ENCODE peak calls at places on chromosomes 13 and 19, in six cellular contexts. One of them, this sample, is unnamed.
A peak's percentile ranks its signal among the peaks of the same experiment; 100 is the strongest.

GRCh38 chr13:113926951-113927660 is 46.8 kb downstream of the C13orf46 start:
- DNase-seq in iris pigment epithelial cell: no peak
- DNase-seq in activated naive CD8-positive, alpha-beta T cell treated with anti-CD3 and anti-CD28 coated beads, Interleukin-2, amount 50 U/mL, for 24 hours: no peak
- DNase-seq in MV-4-11: no peak
- DNase-seq in stimulated activated CD8-positive, alpha-beta memory T cell treated with anti-CD3 and anti-CD28 coated beads, Interleukin-15, amount 100 ng/mL, for 1 hour: no peak
- DNase-seq in AG04449: no peak
- DNase-seq in this sample: peak; percentile 11

GRCh38 chr19:35350591-35350990 is 2.9 kb downstream of the FFAR1 start:
- DNase-seq in iris pigment epithelial cell: no peak
- DNase-seq in activated naive CD8-positive, alpha-beta T cell treated with anti-CD3 and anti-CD28 coated beads, Interleukin-2, amount 50 U/mL, for 24 hours: no peak
- DNase-seq in MV-4-11: no peak
- DNase-seq in stimulated activated CD8-positive, alpha-beta memory T cell treated with anti-CD3 and anti-CD28 coated beads, Interleukin-15, amount 100 ng/mL, for 1 hour: no peak
- DNase-seq in AG04449: no peak
- DNase-seq in this sample: no peak

GRCh38 chr19:49106648-49107135 is 7.5 kb upstream of the LIN7B start:
- DNase-seq in iris pigment epithelial cell: peak; percentile 58
- DNase-seq in activated naive CD8-positive, alpha-beta T cell treated with anti-CD3 and anti-CD28 coated beads, Interleukin-2, amount 50 U/mL, for 24 hours: peak; percentile 73
- DNase-seq in MV-4-11: peak; percentile 44
- DNase-seq in stimulated activated CD8-positive, alpha-beta memory T cell treated with anti-CD3 and anti-CD28 coated beads, Interleukin-15, amount 100 ng/mL, for 1 hour: peak; percentile 55
- DNase-seq in AG04449: no peak
- DNase-seq in this sample: peak; percentile 68

GRCh38 chr19:30236006-30236405 is 136.2 kb upstream of the ZNF536 start:
- DNase-seq in iris pigment epithelial cell: no peak
- DNase-seq in activated naive CD8-positive, alpha-beta T cell treated with anti-CD3 and anti-CD28 coated beads, Interleukin-2, amount 50 U/mL, for 24 hours: no peak
- DNase-seq in MV-4-11: no peak
- DNase-seq in stimulated activated CD8-positive, alpha-beta memory T cell treated with anti-CD3 and anti-CD28 coated beads, Interleukin-15, amount 100 ng/mL, for 1 hour: no peak
- DNase-seq in AG04449: no peak
- DNase-seq in this sample: no peak

GRCh38 chr19:39412867-39413268 is 399 bp downstream of the PLEKHG2 start:
- DNase-seq in iris pigment epithelial cell: no peak
- DNase-seq in activated naive CD8-positive, alpha-beta T cell treated with anti-CD3 and anti-CD28 coated beads, Interleukin-2, amount 50 U/mL, for 24 hours: no peak
- DNase-seq in MV-4-11: no peak
- DNase-seq in stimulated activated CD8-positive, alpha-beta memory T cell treated with anti-CD3 and anti-CD28 coated beads, Interleukin-15, amount 100 ng/mL, for 1 hour: no peak
- DNase-seq in AG04449: no peak
- DNase-seq in this sample: no peak

GRCh38 chr13:112879283-112879833 is 89.7 kb upstream of the MCF2L start:
- DNase-seq in iris pigment epithelial cell: no peak
- DNase-seq in activated naive CD8-positive, alpha-beta T cell treated with anti-CD3 and anti-CD28 coated beads, Interleukin-2, amount 50 U/mL, for 24 hours: no peak
- DNase-seq in MV-4-11: no peak
- DNase-seq in stimulated activated CD8-positive, alpha-beta memory T cell treated with anti-CD3 and anti-CD28 coated beads, Interleukin-15, amount 100 ng/mL, for 1 hour: no peak
- DNase-seq in AG04449: peak; percentile 16
- DNase-seq in this sample: no peak

GRCh38 chr19:7505682-7506384 is 10.1 kb upstream of the ZNF358 start:
- DNase-seq in iris pigment epithelial cell: no peak
- DNase-seq in activated naive CD8-positive, alpha-beta T cell treated with anti-CD3 and anti-CD28 coated beads, Interleukin-2, amount 50 U/mL, for 24 hours: peak; percentile 45
- DNase-seq in MV-4-11: peak; percentile 24
- DNase-seq in stimulated activated CD8-positive, alpha-beta memory T cell treated with anti-CD3 and anti-CD28 coated beads, Interleukin-15, amount 100 ng/mL, for 1 hour: no peak
- DNase-seq in AG04449: no peak
- DNase-seq in this sample: no peak

GRCh38 chr13:35818577-35819165 is 312.5 kb downstream of the DCLK1 start:
- DNase-seq in iris pigment epithelial cell: peak; percentile 51
- DNase-seq in activated naive CD8-positive, alpha-beta T cell treated with anti-CD3 and anti-CD28 coated beads, Interleukin-2, amount 50 U/mL, for 24 hours: no peak
- DNase-seq in MV-4-11: no peak
- DNase-seq in stimulated activated CD8-positive, alpha-beta memory T cell treated with anti-CD3 and anti-CD28 coated beads, Interleukin-15, amount 100 ng/mL, for 1 hour: no peak
- DNase-seq in AG04449: no peak
- DNase-seq in this sample: no peak

GRCh38 chr13:35927554-35927953 is 203.6 kb downstream of the DCLK1 start:
- DNase-seq in iris pigment epithelial cell: peak; percentile 69
- DNase-seq in activated naive CD8-positive, alpha-beta T cell treated with anti-CD3 and anti-CD28 coated beads, Interleukin-2, amount 50 U/mL, for 24 hours: no peak
- DNase-seq in MV-4-11: no peak
- DNase-seq in stimulated activated CD8-positive, alpha-beta memory T cell treated with anti-CD3 and anti-CD28 coated beads, Interleukin-15, amount 100 ng/mL, for 1 hour: no peak
- DNase-seq in AG04449: no peak
- DNase-seq in this sample: no peak

GRCh38 chr19:34310494-34310981 is 54.5 kb upstream of the GPI start:
- DNase-seq in iris pigment epithelial cell: no peak
- DNase-seq in activated naive CD8-positive, alpha-beta T cell treated with anti-CD3 and anti-CD28 coated beads, Interleukin-2, amount 50 U/mL, for 24 hours: no peak
- DNase-seq in MV-4-11: no peak
- DNase-seq in stimulated activated CD8-positive, alpha-beta memory T cell treated with anti-CD3 and anti-CD28 coated beads, Interleukin-15, amount 100 ng/mL, for 1 hour: no peak
- DNase-seq in AG04449: no peak
- DNase-seq in this sample: no peak

GRCh38 chr13:33691980-33692379 is 126.0 kb upstream of the RFC3 start:
- DNase-seq in iris pigment epithelial cell: no peak
- DNase-seq in activated naive CD8-positive, alpha-beta T cell treated with anti-CD3 and anti-CD28 coated beads, Interleukin-2, amount 50 U/mL, for 24 hours: no peak
- DNase-seq in MV-4-11: no peak
- DNase-seq in stimulated activated CD8-positive, alpha-beta memory T cell treated with anti-CD3 and anti-CD28 coated beads, Interleukin-15, amount 100 ng/mL, for 1 hour: no peak
- DNase-seq in AG04449: no peak
- DNase-seq in this sample: no peak

GRCh38 chr13:21999666-22000065 is 328.8 kb downstream of the FGF9 start:
- DNase-seq in iris pigment epithelial cell: no peak
- DNase-seq in activated naive CD8-positive, alpha-beta T cell treated with anti-CD3 and anti-CD28 coated beads, Interleukin-2, amount 50 U/mL, for 24 hours: no peak
- DNase-seq in MV-4-11: no peak
- DNase-seq in stimulated activated CD8-positive, alpha-beta memory T cell treated with anti-CD3 and anti-CD28 coated beads, Interleukin-15, amount 100 ng/mL, for 1 hour: no peak
- DNase-seq in AG04449: no peak
- DNase-seq in this sample: no peak

GRCh38 chr19:46372901-46373572 is 26.1 kb downstream of the PPP5C start:
- DNase-seq in iris pigment epithelial cell: peak; percentile 58
- DNase-seq in activated naive CD8-positive, alpha-beta T cell treated with anti-CD3 and anti-CD28 coated beads, Interleukin-2, amount 50 U/mL, for 24 hours: no peak
- DNase-seq in MV-4-11: no peak
- DNase-seq in stimulated activated CD8-positive, alpha-beta memory T cell treated with anti-CD3 and anti-CD28 coated beads, Interleukin-15, amount 100 ng/mL, for 1 hour: no peak
- DNase-seq in AG04449: no peak
- DNase-seq in this sample: no peak

GRCh38 chr19:45173816-45174215 is 4.2 kb downstream of the TRAPPC6A start:
- DNase-seq in iris pigment epithelial cell: peak; percentile 14
- DNase-seq in activated naive CD8-positive, alpha-beta T cell treated with anti-CD3 and anti-CD28 coated beads, Interleukin-2, amount 50 U/mL, for 24 hours: no peak
- DNase-seq in MV-4-11: peak; percentile 35
- DNase-seq in stimulated activated CD8-positive, alpha-beta memory T cell treated with anti-CD3 and anti-CD28 coated beads, Interleukin-15, amount 100 ng/mL, for 1 hour: no peak
- DNase-seq in AG04449: peak; percentile 75
- DNase-seq in this sample: no peak

GRCh38 chr19:16078759-16079707 is 2.7 kb downstream of the TPM4 start:
- DNase-seq in iris pigment epithelial cell: peak; percentile 97
- DNase-seq in activated naive CD8-positive, alpha-beta T cell treated with anti-CD3 and anti-CD28 coated beads, Interleukin-2, amount 50 U/mL, for 24 hours: peak; percentile 46
- DNase-seq in MV-4-11: peak; percentile 98
- DNase-seq in stimulated activated CD8-positive, alpha-beta memory T cell treated with anti-CD3 and anti-CD28 coated beads, Interleukin-15, amount 100 ng/mL, for 1 hour: peak; percentile 37
- DNase-seq in AG04449: peak; percentile 95
- DNase-seq in this sample: peak; percentile 57

GRCh38 chr19:14434543-14435319 is 1.6 kb downstream of the PKN1 start:
- DNase-seq in iris pigment epithelial cell: peak; percentile 94
- DNase-seq in activated naive CD8-positive, alpha-beta T cell treated with anti-CD3 and anti-CD28 coated beads, Interleukin-2, amount 50 U/mL, for 24 hours: peak; percentile 60
- DNase-seq in MV-4-11: peak; percentile 47
- DNase-seq in stimulated activated CD8-positive, alpha-beta memory T cell treated with anti-CD3 and anti-CD28 coated beads, Interleukin-15, amount 100 ng/mL, for 1 hour: no peak
- DNase-seq in AG04449: no peak
- DNase-seq in this sample: peak; percentile 57

This sample was measured in activated CD8-positive, alpha-beta memory T cell treated with anti-CD3 and anti-CD28 coated beads, Interleukin-2, amount 50 U/mL, for 4 hours.